ENCODE peak calls at places on chromosomes 4 and X, in four cellular contexts. T is HL-60, F is K562, G is GM12878. Z is an unnamed sample.

GRCh38 chr4:137125011-137125410 is 407.3 kb downstream of the PCDH18 start:
- DNase-seq in T (no peak), F (no peak), G (no peak), Z (no peak)

GRCh38 chr4:72326692-72327632 is 242.1 kb downstream of the ADAMTS3 start:
- DNase-seq in T (no peak), F (peak), G (no peak), Z (no peak)

GRCh38 chr4:94207469-94208224 is at the start of gene SMARCAD1:
- DNase-seq in T (peak), F (peak), G (peak), Z (peak)

GRCh38 chr4:52588771-52589591 is 70.1 kb downstream of the USP46 start:
- DNase-seq in T (no peak), F (peak), G (no peak), Z (no peak)

GRCh38 chr4:134027931-134028330 is 173.7 kb downstream of the PABPC4L start:
- DNase-seq in T (no peak), F (peak), G (no peak), Z (no peak)

GRCh38 chr4:7524064-7524682 is 89.4 kb upstream of the PSAPL1 start:
- DNase-seq in T (no peak), F (no peak), G (no peak), Z (no peak)

GRCh38 chr4:77248805-77249204 is 91.8 kb downstream of the CCNG2 start:
- DNase-seq in T (no peak), F (no peak), G (no peak), Z (no peak)

GRCh38 chrX:19040373-19040772 is 56.5 kb upstream of the PHKA2 start:
- DNase-seq in T (no peak), F (no peak), G (no peak), Z (no peak)

GRCh38 chr4:17065821-17066220 is 167.4 kb upstream of the LDB2 start:
- DNase-seq in T (no peak), F (no peak), G (no peak), Z (no peak)

GRCh38 chr4:125676583-125676982 is 361.8 kb downstream of the FAT4 start:
- DNase-seq in T (no peak), F (no peak), G (no peak), Z (no peak)

GRCh38 chr4:20020049-20020448 is 231.7 kb upstream of the SLIT2 start:
- DNase-seq in T (no peak), F (no peak), G (no peak), Z (no peak)

GRCh38 chr4:157459789-157460188 is 239.3 kb downstream of the GRIA2 start:
- DNase-seq in T (no peak), F (no peak), G (no peak), Z (no peak)

GRCh38 chrX:17944833-17945497 is 83.9 kb upstream of the RAI2 start:
- DNase-seq in T (peak), F (peak), G (no peak), Z (no peak)

GRCh38 chr4:186144596-186145569 is 40.4 kb downstream of the FAM149A start:
- DNase-seq in T (no peak), F (peak), G (no peak), Z (peak)

GRCh38 chr4:1584498-1584897 is 99.6 kb downstream of the FAM53A start:
- DNase-seq in T (no peak), F (no peak), G (no peak), Z (no peak)

GRCh38 chr4:106690487-106690886 is 321.9 kb upstream of the GIMD1 start:
- DNase-seq in T (peak), F (no peak), G (no peak), Z (no peak)
- TF ChIP-seq SPI1 in T (peak), F (no peak), G (no peak), Z (no peak)

GRCh38 chrX:42619068-42619467 is 158.9 kb downstream of the PPP1R2C start:
- DNase-seq in T (no peak), F (no peak), G (no peak), Z (no peak)

GRCh38 chrX:42615161-42615563 is 162.8 kb downstream of the PPP1R2C start:
- DNase-seq in T (peak), F (peak), G (no peak), Z (no peak)

DNA sequence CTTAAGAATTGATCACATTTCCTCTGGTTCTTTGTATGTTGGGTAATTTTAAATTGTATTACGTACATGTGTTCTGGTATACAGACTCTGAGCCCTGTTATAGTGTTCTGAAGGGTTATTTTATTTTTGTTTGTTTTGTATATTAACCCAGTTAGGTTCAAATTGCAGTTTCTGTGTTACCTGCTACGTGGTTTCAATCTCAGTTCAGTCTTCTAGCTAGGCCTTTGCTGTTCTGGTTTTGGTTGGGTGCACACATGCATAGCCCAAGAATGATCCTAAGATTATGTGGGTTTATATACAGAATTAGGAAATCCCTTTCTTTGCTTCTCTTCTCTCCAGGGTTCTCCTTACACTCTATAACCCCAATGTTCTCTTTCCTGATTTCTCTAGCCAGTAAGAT is 161.0 kb downstream of the PPP1R2C start:
- DNase-seq in T (no peak), F (no peak), G (no peak), Z (no peak)
- TF ChIP-seq SPI1 in T (no peak), F (no peak), G (no peak), Z (no peak)

DNA sequence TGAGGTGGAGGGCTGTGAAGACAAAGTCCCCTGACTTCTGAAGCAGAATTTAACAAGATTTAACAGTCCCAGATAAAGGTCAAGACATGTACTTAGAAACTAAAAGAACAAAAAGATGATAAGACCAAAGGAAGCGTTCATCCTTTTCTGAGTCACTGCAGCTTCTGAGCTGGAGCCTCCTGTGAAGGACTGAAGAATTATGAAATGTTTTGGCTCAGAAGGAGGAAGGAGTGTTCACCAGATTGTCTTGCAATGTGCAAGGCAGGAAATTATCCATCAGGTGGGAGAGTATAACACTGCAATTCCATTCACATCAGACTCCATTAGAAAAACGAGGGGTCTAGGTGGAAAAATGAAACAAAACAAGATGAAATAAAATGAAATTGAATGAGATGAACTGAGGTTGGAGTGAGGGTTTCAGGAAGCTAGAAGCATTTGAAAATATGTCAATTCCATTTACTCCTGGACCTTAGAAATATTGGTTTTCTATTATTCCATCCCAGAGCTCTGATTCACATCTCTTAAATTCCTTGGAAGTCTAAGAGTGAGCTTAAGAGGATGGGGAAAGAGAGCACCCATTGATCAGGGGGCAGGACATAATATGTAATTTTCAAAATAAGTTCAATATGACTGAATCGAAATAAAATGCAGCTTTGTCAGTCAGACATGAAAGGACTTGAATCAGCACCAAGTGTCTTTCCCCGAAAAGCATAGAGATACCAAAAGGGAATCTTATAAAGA is 186.1 kb upstream of the LNX1 start:
- DNase-seq in T (no peak), F (no peak), G (no peak), Z (no peak)
- TF ChIP-seq SPI1 in T (no peak), F (no peak), G (no peak), Z (no peak)

GRCh38 chr4:15078682-15079642 is 76.7 kb downstream of the CPEB2 start:
- DNase-seq in T (peak), F (no peak), G (no peak), Z (no peak)
- TF ChIP-seq SPI1 in T (no peak), F (no peak), G (no peak), Z (no peak)

GRCh38 chr4:4490816-4491215 is 51.0 kb downstream of the STX18 start:
- DNase-seq in T (no peak), F (no peak), G (no peak), Z (no peak)

GRCh38 chr4:4491396-4491893 is 50.4 kb downstream of the STX18 start:
- DNase-seq in T (no peak), F (no peak), G (no peak), Z (no peak)

GRCh38 chr4:4488405-4489404 is 53.1 kb downstream of the STX18 start:
- DNase-seq in T (peak), F (peak), G (peak), Z (peak)

GRCh38 chr4:4492161-4492847 is 49.5 kb downstream of the STX18 start:
- DNase-seq in T (no peak), F (no peak), G (peak), Z (peak)

GRCh38 chr4:4490041-4490440 is 51.8 kb downstream of the STX18 start:
- DNase-seq in T (no peak), F (no peak), G (no peak), Z (no peak)
- TF ChIP-seq SPI1 in T (no peak), F (no peak), G (no peak), Z (no peak)

GRCh38 chrX:20829665-20830481 is 544.3 kb upstream of the CNKSR2 start:
- DNase-seq in T (no peak), F (no peak), G (no peak), Z (no peak)
- TF ChIP-seq SPI1 in T (no peak), F (no peak), G (no peak), Z (no peak)